ENCODE peak calls at places on chromosomes 2 and 18, in seven cellular contexts. D, J, B, W, P, N and G are unnamed samples.

GRCh38 chr2:135840601-135841000 is 3.6 kb upstream of the LCT start:
- DNase-seq in D (no peak), J (no peak), B (peak), W (no peak), P (no peak), N (no peak), G (no peak)

GRCh38 chr2:204072443-204073324 is 136.1 kb downstream of the ICOS start:
- DNase-seq in D (peak), J (no peak), B (peak), W (peak), P (no peak), N (peak), G (no peak)

GRCh38 chr2:127575941-127576432 is 40.5 kb downstream of the MYO7B start:
- DNase-seq in D (no peak), J (no peak), B (no peak), W (no peak), P (no peak), N (no peak), G (no peak)

GRCh38 chr2:43070676-43071491 is 155.5 kb downstream of the ZFP36L2 start:
- DNase-seq in D (no peak), J (no peak), B (peak), W (no peak), P (no peak), N (no peak), G (no peak)

GRCh38 chr2:120856421-120856862 is 120.8 kb downstream of the GLI2 start:
- DNase-seq in D (no peak), J (no peak), B (no peak), W (no peak), P (no peak), N (no peak), G (no peak)

GRCh38 chr2:159933727-159934049 is 128.7 kb downstream of the PLA2R1 start:
- DNase-seq in D (peak), J (no peak), B (peak), W (no peak), P (no peak), N (no peak), G (no peak)

GRCh38 chr18:3593381-3593903 is 143.5 kb downstream of the TGIF1 start:
- DNase-seq in D (no peak), J (peak), B (no peak), W (peak), P (no peak), N (no peak), G (no peak)

GRCh38 chr2:235026137-235026536 is 74.3 kb downstream of the SH3BP4 start:
- DNase-seq in D (no peak), J (no peak), B (peak), W (peak), P (peak), N (no peak), G (no peak)

GRCh38 chr2:128552141-128552805 is 233.6 kb upstream of the HS6ST1 start:
- DNase-seq in D (no peak), J (no peak), B (no peak), W (no peak), P (no peak), N (no peak), G (no peak)

GRCh38 chr2:7430421-7430868 is 513.2 kb downstream of the RNF144A start:
- DNase-seq in D (peak), J (no peak), B (no peak), W (no peak), P (no peak), N (no peak), G (no peak)

GRCh38 chr2:12754643-12755042 is 37.9 kb downstream of the TRIB2 start:
- DNase-seq in D (no peak), J (no peak), B (no peak), W (no peak), P (no peak), N (no peak), G (no peak)

GRCh38 chr2:28406276-28407096 is 13.8 kb downstream of the FOSL2 start:
- DNase-seq in D (no peak), J (no peak), B (peak), W (peak), P (no peak), N (no peak), G (no peak)

GRCh38 chr2:113962692-113963480 is 73.0 kb downstream of the ACTR3 start:
- DNase-seq in D (no peak), J (no peak), B (no peak), W (no peak), P (no peak), N (no peak), G (no peak)

GRCh38 chr18:12630136-12630535 is 27.8 kb downstream of the SPIRE1 start:
- DNase-seq in D (no peak), J (no peak), B (no peak), W (no peak), P (no peak), N (no peak), G (no peak)

GRCh38 chr2:108447947-108448677 is 894 bp upstream of the GCC2 start:
- DNase-seq in D (peak), J (no peak), B (no peak), W (no peak), P (no peak), N (no peak), G (no peak)

GRCh38 chr2:184272040-184272439 is 326.3 kb upstream of the ZNF804A start:
- DNase-seq in D (no peak), J (peak), B (no peak), W (no peak), P (no peak), N (no peak), G (no peak)

GRCh38 chr18:3281456-3282400 is 19.8 kb downstream of the MYL12B start:
- DNase-seq in D (peak), J (peak), B (no peak), W (no peak), P (peak), N (no peak), G (no peak)

GRCh38 chr2:240234503-240234951 is 94.1 kb upstream of the OTOS start:
- DNase-seq in D (no peak), J (no peak), B (no peak), W (no peak), P (no peak), N (no peak), G (no peak)